ENCODE peak calls at places on chromosomes 1 and 21, in eight cellular contexts. U is nephron progenitor cell, F is left ventricle myocardium inferior, P is testis, O is HFF-Myc, V is tibial nerve, Y is fibroblast of the aortic adventitia, E is heart left ventricle. K is an unnamed sample.

GRCh38 chr1:211088156-211088555 is 45.8 kb downstream of the KCNH1 start:
- DNase-seq in Y (no peak), U (no peak), E (no peak), P (no peak), V (no peak), O (no peak), F (no peak), K (no peak)

GRCh38 chr1:34865573-34865972 is 6.0 kb upstream of the SMIM12 start:
- DNase-seq in U (no peak), O (no peak), F (no peak), E (no peak), P (no peak), Y (no peak), V (no peak), K (no peak)

GRCh38 chr21:45331521-45332257 is 44.0 kb upstream of the POFUT2 start:
- DNase-seq in Y (no peak), E (no peak), V (no peak), P (no peak), O (no peak), U (peak; percentile 44), F (peak; percentile 9), K (no peak)

GRCh38 chr21:45556645-45557601 is 14.7 kb upstream of the SLC19A1 start:
- DNase-seq in E (peak; percentile 31), U (no peak), Y (peak; percentile 18), O (no peak), V (no peak), P (no peak), F (peak; percentile 14), K (no peak)

GRCh38 chr1:231039161-231040018 is 664 bp downstream of the FAM89A start:
- DNase-seq in Y (peak; percentile 26), U (peak; percentile 66), F (peak; percentile 20), O (no peak), P (peak; percentile 14), V (no peak), E (no peak), K (no peak)

GRCh38 chr1:22105611-22106207 is 37.2 kb downstream of the WNT4 start:
- DNase-seq in U (peak; percentile 28), E (no peak), V (peak; percentile 23), P (peak; percentile 46), O (no peak), Y (peak; percentile 79), F (no peak), K (peak; percentile 39)

GRCh38 chr1:204340137-204340536 is 19.6 kb downstream of the PLEKHA6 start:
- DNase-seq in O (no peak), V (no peak), E (no peak), P (no peak), U (no peak), Y (no peak), F (no peak), K (no peak)

GRCh38 chr1:117147856-117148588 is 26.5 kb upstream of the TRIM45 start:
- DNase-seq in U (no peak), Y (peak; percentile 70), F (no peak), O (no peak), E (no peak), P (no peak), V (no peak), K (peak; percentile 92)

GRCh38 chr1:109620396-109620817 is 770 bp downstream of the AMPD2 start:
- DNase-seq in P (no peak), U (peak; percentile 49), O (no peak), V (no peak), Y (peak; percentile 64), F (no peak), E (peak; percentile 66), K (peak; percentile 53)

GRCh38 chr1:109740615-109741373 is at the start of gene GSTM3:
- DNase-seq in V (no peak), F (no peak), P (no peak), O (no peak), U (no peak), Y (no peak), E (no peak), K (no peak)

GRCh38 chr1:236280438-236281285 is 1.1 kb downstream of the ERO1B start:
- DNase-seq in V (no peak), U (no peak), E (no peak), F (no peak), P (peak; percentile 21), O (no peak), Y (no peak), K (no peak)

GRCh38 chr1:43367026-43367903 is 546 bp downstream of the ELOVL1 start:
- DNase-seq in U (peak; percentile 31), Y (no peak), E (peak; percentile 41), V (no peak), P (no peak), F (peak; percentile 25), O (no peak), K (no peak)

GRCh38 chr21:14995695-14996490 is 68.9 kb downstream of the NRIP1 start:
- DNase-seq in O (no peak), Y (peak; percentile 89), P (no peak), E (no peak), U (no peak), F (no peak), V (no peak), K (peak; percentile 26)

GRCh38 chr1:179937668-179938259 is 16.8 kb upstream of the CEP350 start:
- DNase-seq in E (no peak), P (no peak), V (no peak), U (no peak), Y (no peak), F (no peak), O (no peak), K (no peak)

GRCh38 chr1:53089478-53090226 is 27.6 kb downstream of the PODN start:
- DNase-seq in O (no peak), F (no peak), P (no peak), Y (peak; percentile 56), E (no peak), V (no peak), U (no peak), K (peak; percentile 13)

GRCh38 chr21:43801006-43801783 is 11.8 kb downstream of the RRP1 start:
- DNase-seq in V (no peak), E (no peak), F (no peak), U (no peak), P (no peak), Y (no peak), O (no peak), K (no peak)

GRCh38 chr1:69568435-69569280 is 936 bp downstream of the LRRC7 start:
- DNase-seq in Y (no peak), P (peak; percentile 15), V (no peak), O (no peak), F (no peak), E (no peak), U (no peak), K (no peak)

GRCh38 chr1:160859166-160859565 is 3.5 kb downstream of the CD244 start:
- DNase-seq in U (no peak), V (no peak), P (no peak), O (no peak), F (no peak), E (no peak), Y (no peak), K (no peak)

DNA sequence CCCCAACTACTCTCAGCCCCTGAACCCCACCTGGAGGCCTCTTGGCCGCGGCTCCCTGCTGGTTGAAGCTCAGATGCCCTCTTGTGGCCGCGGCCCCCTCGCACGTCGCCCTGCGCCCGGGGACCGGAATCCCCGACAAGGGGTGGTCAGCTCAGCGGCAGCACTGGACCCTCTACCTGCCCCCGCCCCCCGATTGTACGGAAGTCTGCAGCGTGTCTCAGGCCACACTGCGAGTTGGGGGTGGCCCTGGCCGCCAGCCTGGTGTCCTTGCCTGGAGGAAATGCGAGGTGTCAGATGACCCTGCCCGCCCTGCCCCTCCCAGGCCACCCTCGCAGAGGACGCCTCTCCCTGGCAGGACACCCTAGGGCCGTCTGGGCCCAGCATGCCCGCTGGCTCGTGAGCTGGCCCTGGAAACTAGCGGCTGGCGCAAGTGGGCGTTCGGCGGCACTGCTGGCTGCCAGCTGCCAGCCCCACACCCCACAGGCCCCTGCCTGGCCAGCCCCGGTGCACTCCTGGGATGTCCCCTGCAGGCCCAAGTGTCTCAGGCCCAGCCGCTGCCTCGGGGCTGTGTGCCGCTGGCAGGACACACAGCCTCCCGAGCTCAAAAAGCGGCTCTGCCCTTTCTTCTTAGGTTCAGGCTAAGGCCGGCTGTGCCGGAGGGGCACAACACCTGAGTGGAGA is 60.8 kb downstream of the EDN2 start:
- DNase-seq in V (no peak), O (no peak), U (peak; percentile 51), P (peak; percentile 28), F (peak; percentile 60), E (peak; percentile 71), Y (no peak), K (no peak)
- TF ChIP-seq CTCF in V (no peak), O (peak; percentile 31), U (peak; percentile 37), P (no peak), F (peak; percentile 47), E (peak; percentile 30), Y (no peak), K (peak; percentile 64)

GRCh38 chr1:26538480-26539412 is 9.2 kb downstream of the RPS6KA1 start:
- DNase-seq in Y (peak; percentile 38), F (no peak), E (peak; percentile 49), V (no peak), U (peak; percentile 29), O (no peak), P (peak; percentile 51), K (peak; percentile 33)

GRCh38 chr1:26536081-26536480 is 6.5 kb downstream of the RPS6KA1 start:
- DNase-seq in V (no peak), E (no peak), O (no peak), P (no peak), U (no peak), F (no peak), Y (no peak), K (no peak)

GRCh38 chr1:26539722-26540121 is 10.2 kb downstream of the RPS6KA1 start:
- DNase-seq in Y (no peak), E (no peak), F (no peak), O (no peak), P (no peak), V (no peak), U (no peak), K (no peak)

GRCh38 chr1:26536521-26536920 is 7.0 kb downstream of the RPS6KA1 start:
- DNase-seq in O (no peak), F (no peak), V (no peak), Y (no peak), P (no peak), E (no peak), U (no peak), K (no peak)

DNA sequence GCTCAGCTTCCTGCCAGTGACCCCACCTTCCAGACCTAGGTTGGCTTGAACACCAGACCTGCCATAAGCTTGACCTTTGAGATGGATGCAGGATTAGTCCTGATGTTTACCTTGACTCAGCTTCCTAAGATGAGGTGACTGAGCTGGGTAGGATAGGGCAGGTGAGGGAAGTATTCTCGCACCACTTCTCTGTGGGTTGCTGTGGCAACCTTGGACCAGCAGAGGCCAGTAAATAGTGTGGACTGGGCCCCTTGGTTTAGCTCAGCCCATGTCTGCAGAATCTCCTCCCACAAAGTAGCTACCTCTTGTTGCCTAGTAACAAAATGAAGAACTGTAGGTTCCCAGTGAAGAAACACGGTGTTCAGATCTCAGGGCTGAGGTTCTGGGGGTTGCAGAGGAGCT is 8.4 kb downstream of the RPS6KA1 start:
- DNase-seq in P (peak; percentile 48), O (no peak), F (no peak), U (no peak), Y (peak; percentile 12), V (no peak), E (no peak), K (peak; percentile 36)
- TF ChIP-seq CTCF in P (peak; percentile 30), O (peak; percentile 40), F (peak; percentile 10), U (peak; percentile 12), Y (peak; percentile 23), V (peak; percentile 24), E (no peak), K (peak; percentile 31)

GRCh38 chr21:36542312-36543101 is 62.6 kb upstream of the CLDN14 start:
- DNase-seq in P (no peak), U (no peak), F (no peak), Y (no peak), O (no peak), V (no peak), E (no peak), K (no peak)
- TF ChIP-seq CTCF in P (no peak), U (no peak), F (no peak), Y (no peak), O (no peak), V (no peak), E (no peak), K (peak; percentile 28)

GRCh38 chr1:77687519-77687906 is 5.1 kb upstream of the ZZZ3 start:
- DNase-seq in U (peak; percentile 56), V (no peak), P (no peak), Y (no peak), O (no peak), E (no peak), F (peak; percentile 23), K (no peak)
- TF ChIP-seq CTCF in U (no peak), V (peak; percentile 32), P (no peak), Y (peak; percentile 13), O (peak; percentile 27), E (no peak), F (peak; percentile 24), K (no peak)